ENCODE peak calls at places on chromosomes 5 and 9, in ten cellular contexts. G is lung, C is HepG2, U is fibroblast of lung, N is hepatocyte, D is lower lobe of right lung, W is neuronal stem cell, H is DND-41, P is OCI-LY7, J is Peyer's patch. Z is an unnamed sample.

GRCh38 chr9:137311171-137311970 is 9.3 kb upstream of the NRARP start:
- DNase-seq in N (peak; percentile 85), G (no peak), H (no peak), U (no peak), D (peak; percentile 64), P (no peak), W (no peak), C (no peak), J (peak; percentile 93), Z (peak; percentile 62)

GRCh38 chr5:134851307-134851923 is 5.6 kb downstream of the C5orf24 start:
- DNase-seq in U (peak; percentile 44), W (no peak), H (no peak), N (no peak), C (no peak), J (no peak), G (no peak), D (no peak), P (peak; percentile 37), Z (no peak)

GRCh38 chr5:181188700-181189362 is 16.2 kb downstream of the TRIM7 start:
- DNase-seq in H (peak; percentile 80), D (peak; percentile 66), P (peak; percentile 89), W (peak; percentile 90), N (peak; percentile 86), J (peak; percentile 82), C (peak; percentile 57), U (peak; percentile 81), G (peak; percentile 74), Z (peak; percentile 76)

GRCh38 chr9:134379774-134380431 is 53.6 kb downstream of the RXRA start:
- DNase-seq in D (no peak), P (no peak), N (no peak), C (no peak), G (no peak), W (no peak), U (no peak), J (no peak), H (no peak), Z (no peak)

GRCh38 chr9:136978073-136978864 is 965 bp downstream of the PTGDS start:
- DNase-seq in W (peak; percentile 82), C (no peak), D (peak; percentile 81), J (peak; percentile 68), U (peak; percentile 62), N (peak; percentile 79), P (peak; percentile 59), H (no peak), G (peak; percentile 75), Z (peak; percentile 96)

GRCh38 chr5:68562308-68562707 is 346.8 kb downstream of the PIK3R1 start:
- DNase-seq in G (peak; percentile 47), D (no peak), P (no peak), N (peak; percentile 80), H (no peak), W (no peak), J (no peak), C (no peak), U (peak; percentile 81), Z (peak; percentile 56)

GRCh38 chr5:51618234-51618633 is 235.0 kb downstream of the ISL1 start:
- DNase-seq in N (no peak), P (no peak), D (no peak), C (no peak), U (no peak), H (no peak), G (no peak), J (no peak), W (no peak), Z (no peak)

GRCh38 chr9:73143606-73144328 is 7.9 kb upstream of the ANXA1 start:
- DNase-seq in W (no peak), H (no peak), N (peak; percentile 75), D (no peak), J (no peak), U (peak; percentile 91), P (no peak), G (no peak), C (no peak), Z (no peak)

GRCh38 chr5:463952-464351 is 21.0 kb downstream of the EXOC3 start:
- DNase-seq in W (no peak), C (no peak), D (peak; percentile 62), G (no peak), U (no peak), N (no peak), J (peak; percentile 37), P (no peak), H (no peak), Z (no peak)

GRCh38 chr5:130136300-130136699 is 232.0 kb downstream of the CHSY3 start:
- DNase-seq in C (no peak), G (no peak), D (no peak), H (no peak), J (no peak), U (peak; percentile 19), P (no peak), W (no peak), N (no peak), Z (no peak)

GRCh38 chr5:125202353-125202752 is 455.9 kb upstream of the ZNF608 start:
- DNase-seq in N (no peak), P (no peak), J (no peak), W (no peak), D (no peak), C (no peak), G (no peak), U (no peak), H (no peak), Z (no peak)

GRCh38 chr5:125203039-125203438 is 456.6 kb upstream of the ZNF608 start:
- DNase-seq in D (no peak), N (no peak), U (no peak), C (no peak), G (no peak), J (no peak), H (no peak), P (no peak), W (no peak), Z (no peak)

GRCh38 chr5:125199373-125199772 is 452.9 kb upstream of the ZNF608 start:
- DNase-seq in C (no peak), P (no peak), G (no peak), W (no peak), U (no peak), J (no peak), D (no peak), H (no peak), N (no peak), Z (no peak)

GRCh38 chr5:125199968-125200841 is 453.8 kb upstream of the ZNF608 start:
- DNase-seq in G (no peak), H (no peak), U (peak; percentile 15), W (no peak), C (no peak), P (peak; percentile 44), N (peak; percentile 34), J (no peak), D (no peak), Z (peak; percentile 53)

GRCh38 chr5:125200842-125201373 is 454.5 kb upstream of the ZNF608 start:
- DNase-seq in U (no peak), J (no peak), C (no peak), D (no peak), P (peak; percentile 22), G (no peak), W (no peak), N (no peak), H (no peak), Z (no peak)
- H3K4me1 ChIP-seq in U (peaks cover 3% of the 10 kb centered on the region), J (no peaks in the 10 kb centered on the region), C (no peaks in the 10 kb centered on the region), D (peaks cover 11% of the 10 kb centered on the region), P (peaks cover 41% of the 10 kb centered on the region), G (peaks cover 4% of the 10 kb centered on the region), W (peaks cover 13% of the 10 kb centered on the region), N (peaks cover 21% of the 10 kb centered on the region), H (peaks cover 45% of the 10 kb centered on the region), Z (peaks cover 3% of the 10 kb centered on the region)

GRCh38 chr9:129149442-129149841 is 28.6 kb downstream of the IER5L start:
- DNase-seq in G (no peak), N (no peak), W (no peak), D (no peak), J (no peak), C (no peak), P (peak; percentile 43), H (no peak), U (no peak), Z (no peak)

GRCh38 chr9:129148463-129149204 is 29.4 kb downstream of the IER5L start:
- DNase-seq in C (no peak), D (no peak), W (no peak), J (no peak), G (no peak), P (peak; percentile 60), N (no peak), H (no peak), U (no peak), Z (no peak)

GRCh38 chr9:129145841-129146292 is 32.2 kb downstream of the IER5L start:
- DNase-seq in C (peak; percentile 21), D (no peak), N (peak; percentile 71), G (no peak), W (peak; percentile 85), U (peak; percentile 97), J (no peak), H (no peak), P (no peak), Z (peak; percentile 89)

GRCh38 chr9:129145316-129145715 is 32.7 kb downstream of the IER5L start:
- DNase-seq in C (no peak), H (no peak), W (no peak), J (no peak), U (peak; percentile 30), G (no peak), D (no peak), N (no peak), P (no peak), Z (peak; percentile 43)

GRCh38 chr9:129146441-129146933 is 31.6 kb downstream of the IER5L start:
- DNase-seq in G (no peak), W (no peak), H (no peak), P (no peak), J (no peak), D (no peak), N (peak; percentile 61), U (peak; percentile 38), C (no peak), Z (peak; percentile 54)
- H3K4me1 ChIP-seq in G (peaks cover 33% of the 10 kb centered on the region), W (peaks cover 44% of the 10 kb centered on the region), H (peaks cover 14% of the 10 kb centered on the region), P (peaks cover 66% of the 10 kb centered on the region), J (peaks cover 19% of the 10 kb centered on the region), D (peaks cover 60% of the 10 kb centered on the region), N (peaks cover 52% of the 10 kb centered on the region), U (peaks cover 43% of the 10 kb centered on the region), C (peaks cover 43% of the 10 kb centered on the region), Z (peaks cover 24% of the 10 kb centered on the region)

DNA sequence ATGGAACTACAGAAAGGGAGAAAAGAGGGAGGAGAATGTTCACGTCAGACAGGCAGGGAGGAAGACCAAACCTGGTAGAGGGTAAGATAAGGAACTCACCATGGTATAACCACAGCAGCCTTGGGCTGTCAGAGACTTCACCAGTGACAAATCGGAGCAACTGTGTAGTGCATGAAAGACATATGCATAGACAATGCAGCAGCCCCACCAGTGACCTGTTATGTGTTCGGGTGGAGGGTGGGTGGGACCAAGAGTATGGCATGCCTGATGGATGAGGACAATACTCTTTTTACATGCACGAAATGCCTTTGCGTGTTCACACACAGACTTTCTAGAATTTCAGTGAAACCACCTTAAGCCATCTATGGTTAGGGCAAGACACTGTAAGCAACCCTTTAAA is 221.8 kb upstream of the RASEF start:
- DNase-seq in J (no peak), D (no peak), U (no peak), W (no peak), G (no peak), N (no peak), H (no peak), C (no peak), P (no peak), Z (no peak)
- H3K4me1 ChIP-seq in J (no peaks in the 10 kb centered on the region), D (peaks cover 17% of the 10 kb centered on the region), U (no peaks in the 10 kb centered on the region), W (no peaks in the 10 kb centered on the region), G (peaks cover 2% of the 10 kb centered on the region), N (peaks cover 12% of the 10 kb centered on the region), H (no peaks in the 10 kb centered on the region), C (no peaks in the 10 kb centered on the region), P (no peaks in the 10 kb centered on the region), Z (peaks cover 3% of the 10 kb centered on the region)

GRCh38 chr9:135890190-135890861 is 17.0 kb downstream of the CAMSAP1 start:
- DNase-seq in W (no peak), N (no peak), G (no peak), H (no peak), C (no peak), D (no peak), U (no peak), P (no peak), J (no peak), Z (no peak)
- H3K4me1 ChIP-seq in W (peaks cover 46% of the 10 kb centered on the region), N (peaks cover 20% of the 10 kb centered on the region), G (peaks cover 43% of the 10 kb centered on the region), H (peaks cover 50% of the 10 kb centered on the region), C (peaks cover 2% of the 10 kb centered on the region), D (peaks cover 52% of the 10 kb centered on the region), U (peaks cover 14% of the 10 kb centered on the region), P (peaks cover 38% of the 10 kb centered on the region), J (peaks cover 4% of the 10 kb centered on the region), Z (peaks cover 32% of the 10 kb centered on the region)

Z was measured in right cardiac atrium.